ENCODE peak calls at places on chromosomes 7 and 10, in seven cellular contexts. M is IMR-90, L is adrenal gland, Y is heart left ventricle, Q is sigmoid colon, G is HCT116, E is uterus. T is an unnamed sample.
A peak's percentile ranks its signal among the peaks of the same experiment; 100 is the strongest.

GRCh38 chr10:100185364-100186252 is at the start of gene ERLIN1:
- DNase-seq in G (peak; percentile 80), Y (peak; percentile 93), E (peak; percentile 93), L (peak; percentile 94), M (peak; percentile 87), Q (peak; percentile 95), T (peak; percentile 93)

GRCh38 chr7:85897967-85898366 is 711.1 kb upstream of the SEMA3D start:
- DNase-seq in E (no peak), G (no peak), Q (no peak), L (no peak), M (no peak), Y (no peak), T (no peak)

GRCh38 chr7:69873512-69873911 is 275.2 kb downstream of the AUTS2 start:
- DNase-seq in L (no peak), G (no peak), M (no peak), Q (no peak), E (no peak), Y (no peak), T (no peak)

GRCh38 chr7:7183061-7183832 is 903 bp downstream of the C1GALT1 start:
- DNase-seq in Y (peak; percentile 45), E (peak; percentile 34), G (no peak), M (no peak), Q (peak; percentile 72), L (peak; percentile 57), T (peak; percentile 70)

GRCh38 chr7:102890292-102890970 is 22.4 kb upstream of the LRRC17 start:
- DNase-seq in Y (peak; percentile 32), E (no peak), Q (no peak), M (peak; percentile 91), L (no peak), G (no peak), T (no peak)

GRCh38 chr10:97827778-97828291 is 21.8 kb upstream of the GOLGA7B start:
- DNase-seq in G (no peak), E (no peak), Q (no peak), M (no peak), Y (no peak), L (no peak), T (no peak)

GRCh38 chr10:132434405-132435005 is 37.5 kb downstream of the PWWP2B start:
- DNase-seq in M (no peak), G (no peak), L (peak; percentile 87), Q (no peak), Y (peak; percentile 59), E (no peak), T (peak; percentile 66)

GRCh38 chr7:29587195-29587808 is 23.7 kb downstream of the PRR15 start:
- DNase-seq in Q (no peak), E (no peak), L (no peak), Y (no peak), M (no peak), G (no peak), T (no peak)

GRCh38 chr10:48494611-48495010 is 110.3 kb downstream of the ARHGAP22 start:
- DNase-seq in L (peak; percentile 18), Q (no peak), G (no peak), Y (no peak), E (no peak), M (no peak), T (no peak)

GRCh38 chr7:128302110-128302509 is 41.6 kb downstream of the RBM28 start:
- DNase-seq in G (no peak), Y (no peak), L (no peak), E (no peak), Q (no peak), M (no peak), T (no peak)

GRCh38 chr7:67618569-67619543 is 622.2 kb downstream of the TYW1 start:
- DNase-seq in Q (no peak), G (no peak), L (peak; percentile 70), M (no peak), Y (peak; percentile 38), E (no peak), T (peak; percentile 6)

GRCh38 chr10:106043833-106044232 is 1120.7 kb downstream of the SORCS1 start:
- DNase-seq in Q (no peak), L (no peak), M (peak; percentile 2), G (no peak), Y (no peak), E (no peak), T (no peak)

GRCh38 chr7:24227068-24227467 is 56.9 kb upstream of the NPY start:
- DNase-seq in E (no peak), G (no peak), Q (no peak), Y (no peak), M (no peak), L (no peak), T (no peak)

DNA sequence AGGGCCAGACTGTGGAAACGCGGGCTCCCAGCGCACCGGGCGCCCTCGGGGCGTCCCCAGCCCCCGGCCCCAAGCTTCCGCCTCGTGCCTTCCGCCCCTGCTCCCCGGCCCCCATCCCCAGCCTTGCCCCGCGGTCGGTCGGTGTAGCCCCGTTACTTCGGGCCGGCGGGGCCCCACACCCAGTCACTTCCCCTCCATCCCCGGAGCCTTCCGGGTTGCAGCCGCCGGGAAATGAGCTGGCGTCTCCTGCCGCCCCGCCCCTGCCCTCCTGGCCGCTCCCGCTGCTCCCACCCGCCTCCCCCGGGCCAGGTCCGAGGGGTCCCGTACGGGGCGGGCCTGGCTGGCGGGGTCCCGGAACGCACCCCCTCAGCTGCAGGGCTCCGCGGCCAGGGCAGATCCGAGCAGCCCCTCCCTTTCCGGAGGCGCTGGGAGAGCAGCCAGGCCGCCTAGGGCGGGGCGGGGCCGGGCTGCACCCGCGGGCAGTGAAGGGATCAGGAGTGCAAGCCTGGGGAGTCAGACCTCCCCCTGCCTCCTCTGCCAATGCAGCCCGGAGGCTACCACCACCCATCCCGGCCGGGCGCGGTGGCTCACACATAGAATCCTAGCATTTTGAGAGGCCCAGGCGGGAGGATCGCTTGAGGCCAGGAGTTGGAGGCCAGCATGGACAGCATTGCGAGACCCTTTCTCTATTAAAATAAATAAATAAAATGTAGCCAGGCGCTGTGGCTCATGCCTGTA is 709 bp downstream of the ARPC1B start:
- DNase-seq in Q (peak; percentile 88), Y (peak; percentile 86), E (peak; percentile 78), G (no peak), M (peak; percentile 41), L (peak; percentile 76), T (peak; percentile 69)
- TF ChIP-seq POLR2A in Q (no peak), Y (no peak), E (no peak), G (no peak), M (no peak), L (peak; percentile 19), T (peak; percentile 8)

DNA sequence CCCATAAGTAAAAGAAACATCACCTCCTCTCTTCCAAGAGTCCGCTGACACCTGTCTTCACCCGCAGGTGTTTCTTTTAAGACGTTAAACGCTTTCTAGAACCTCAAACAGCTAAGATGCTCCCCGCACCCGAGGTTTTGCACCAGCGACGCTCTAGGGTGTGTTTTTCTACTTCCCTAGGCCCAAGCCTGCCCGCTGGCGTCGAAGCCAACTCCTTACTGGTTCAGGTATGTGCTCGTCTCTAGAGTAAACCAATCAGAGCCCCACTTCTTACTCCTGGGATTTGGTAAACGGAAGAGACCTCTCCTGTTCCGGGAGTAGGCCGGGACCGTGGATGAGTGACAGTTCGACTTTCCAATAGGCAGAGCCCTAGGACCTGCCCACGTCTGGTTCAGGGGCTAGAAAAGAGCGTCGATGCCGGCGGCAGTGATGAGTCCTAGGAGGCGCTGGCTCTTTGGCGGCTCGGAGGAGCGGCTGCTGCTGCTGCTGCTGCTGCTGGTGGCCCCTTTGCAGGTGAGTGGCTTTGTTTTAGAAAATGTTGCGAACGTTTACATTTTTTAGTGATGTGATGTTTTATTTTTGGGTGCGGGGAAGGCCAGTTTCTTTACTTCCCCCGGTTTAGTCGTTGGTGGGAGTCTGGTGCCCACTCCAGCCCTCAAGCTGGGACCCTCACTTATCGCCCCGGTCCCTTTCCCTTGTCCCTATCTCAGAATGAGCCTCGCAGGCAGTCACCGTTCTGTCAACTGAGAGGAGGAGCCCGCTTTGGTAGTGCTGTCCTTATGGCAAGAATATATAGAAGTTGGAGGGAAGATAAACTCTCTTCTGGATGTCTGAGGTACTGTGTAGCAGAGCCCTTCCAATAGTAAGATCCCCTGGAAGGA is at the start of gene BPGM:
- DNase-seq in L (peak; percentile 100), G (peak; percentile 100), Y (peak; percentile 98), M (peak; percentile 100), E (peak; percentile 98), Q (peak; percentile 99), T (peak; percentile 99)
- TF ChIP-seq CTCF in L (peak; percentile 3), G (peak; percentile 39), Y (peak; percentile 60), M (no peak), E (peak; percentile 23), Q (no peak), T (no peak)

GRCh38 chr10:119465085-119465484 is 77.4 kb downstream of the RGS10 start:
- DNase-seq in M (no peak), L (no peak), G (no peak), E (no peak), Y (no peak), Q (no peak), T (no peak)
- TF ChIP-seq POLR2A in M (no peak), L (no peak), G (no peak), E (no peak), Y (no peak), Q (no peak), T (no peak)

GRCh38 chr10:116690356-116691078 is 51.8 kb downstream of the HSPA12A start:
- DNase-seq in E (peak; percentile 57), Y (peak; percentile 58), Q (peak; percentile 70), L (peak; percentile 80), G (no peak), M (peak; percentile 28), T (peak; percentile 54)

GRCh38 chr10:116689744-116690143 is 52.6 kb downstream of the HSPA12A start:
- DNase-seq in Y (no peak), Q (peak; percentile 14), G (no peak), E (no peak), L (no peak), M (no peak), T (no peak)

GRCh38 chr10:116692225-116692624 is 50.1 kb downstream of the HSPA12A start:
- DNase-seq in G (no peak), Q (peak; percentile 65), M (no peak), Y (no peak), L (no peak), E (no peak), T (no peak)

GRCh38 chr10:116691544-116692126 is 50.7 kb downstream of the HSPA12A start:
- DNase-seq in L (no peak), G (no peak), E (peak; percentile 70), M (no peak), Y (no peak), Q (peak; percentile 72), T (peak; percentile 21)

GRCh38 chr10:116691079-116691398 is 51.3 kb downstream of the HSPA12A start:
- DNase-seq in E (peak; percentile 35), G (no peak), Q (peak; percentile 70), Y (peak; percentile 32), M (no peak), L (no peak), T (no peak)
- TF ChIP-seq CTCF in E (no peak), G (no peak), Q (no peak), Y (no peak), M (no peak), L (no peak), T (no peak)

DNA sequence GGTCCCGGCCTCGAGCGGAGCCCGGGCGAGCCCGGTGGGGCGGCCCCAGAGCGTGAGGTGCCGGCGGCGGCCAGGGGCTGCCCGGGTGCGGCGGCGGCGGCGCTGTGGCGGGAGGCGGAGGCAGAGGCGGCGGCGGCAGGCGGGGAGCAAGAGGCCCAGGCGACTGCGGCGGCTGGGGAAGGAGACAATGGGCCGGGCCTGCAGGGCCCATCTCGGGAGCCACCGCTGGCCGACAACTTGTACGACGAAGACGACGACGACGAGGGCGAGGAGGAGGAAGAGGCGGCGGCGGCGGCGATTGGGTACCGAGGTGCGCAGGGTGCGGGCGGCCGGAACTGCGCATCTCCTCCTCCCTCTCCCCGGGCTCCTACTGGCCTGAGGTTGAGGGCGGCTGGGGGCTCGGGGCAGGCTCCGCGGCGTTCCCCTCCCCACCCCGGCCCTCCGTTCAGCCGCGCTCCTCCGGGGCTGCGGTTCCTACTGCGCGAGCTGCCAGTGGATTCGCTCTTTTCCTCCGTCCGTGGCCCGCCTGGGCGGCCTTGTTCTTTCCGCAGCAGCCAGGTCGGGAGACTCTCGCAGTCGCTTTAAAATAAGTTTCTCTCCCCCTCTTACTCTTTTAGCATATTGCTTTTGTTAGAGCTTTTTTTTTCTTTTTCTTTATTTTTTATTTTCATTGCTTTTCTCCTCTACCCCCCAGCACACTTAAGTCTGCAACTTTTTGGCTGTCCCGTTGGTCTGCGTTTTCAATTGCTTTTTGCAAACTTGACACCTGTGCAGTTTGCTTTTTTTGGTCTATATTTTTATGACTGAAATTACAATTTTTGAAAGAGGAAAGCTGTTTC is 605 bp downstream of the SIRT1 start:
- DNase-seq in Q (peak; percentile 91), G (peak; percentile 18), L (peak; percentile 91), Y (peak; percentile 84), M (peak; percentile 63), E (peak; percentile 71), T (peak; percentile 84)
- TF ChIP-seq POLR2A in Q (peak; percentile 32), G (no peak), L (peak; percentile 84), Y (no peak), M (no peak), E (no peak), T (no peak)